ENCODE peak calls at places on chromosomes 12 and 14, in ten cellular contexts. N is spleen; J is CD4-positive, alpha-beta T cell; V is GM13977; F is endothelial cell of umbilical vein; X is cardiac muscle cell; O is fibroblast of the aortic adventitia; W is H1; Q is fibroblast of pulmonary artery; U is heart left ventricle. K is an unnamed sample.

GRCh38 chr12:104352106-104352713 is 48.7 kb downstream of the EID3 start:
- DNase-seq in Q (peak), W (peak), N (no peak), O (peak), U (no peak), V (no peak), F (no peak), X (no peak), J (no peak), K (no peak)

GRCh38 chr12:72511906-72512305 is 239.7 kb downstream of the TRHDE start:
- DNase-seq in W (no peak), J (no peak), N (no peak), Q (peak), X (peak), V (no peak), U (no peak), F (no peak), O (peak), K (no peak)

GRCh38 chr12:6868211-6869048 is 1.1 kb downstream of the TPI1 start:
- DNase-seq in N (no peak), U (peak), W (peak), V (no peak), X (peak), Q (no peak), J (no peak), F (no peak), O (no peak), K (no peak)

GRCh38 chr12:127363392-127363791 is 903.6 kb upstream of the TMEM132C start:
- DNase-seq in O (no peak), Q (no peak), X (no peak), F (no peak), N (no peak), J (no peak), V (no peak), W (peak), U (no peak), K (no peak)

GRCh38 chr12:124734224-124734788 is 129.4 kb downstream of the SCARB1 start:
- DNase-seq in V (no peak), J (no peak), X (no peak), N (no peak), U (peak), O (no peak), Q (no peak), W (peak), F (no peak), K (no peak)

GRCh38 chr14:38184132-38184531 is 23.6 kb upstream of the SSTR1 start:
- DNase-seq in Q (no peak), F (no peak), N (no peak), O (no peak), U (no peak), X (no peak), J (no peak), V (no peak), W (no peak), K (no peak)

GRCh38 chr14:23154876-23155587 is 28.4 kb downstream of the SLC7A8 start:
- DNase-seq in J (no peak), Q (peak), F (peak), W (peak), X (peak), V (no peak), N (no peak), O (peak), U (peak), K (no peak)

GRCh38 chr12:59408431-59408830 is 187.4 kb upstream of the SLC16A7 start:
- DNase-seq in O (peak), Q (no peak), V (no peak), F (no peak), U (no peak), N (no peak), X (no peak), J (no peak), W (no peak), K (no peak)

GRCh38 chr12:116474331-116474730 is 84.8 kb upstream of the MAP1LC3B2 start:
- DNase-seq in N (no peak), W (no peak), F (no peak), U (no peak), O (peak), V (no peak), J (no peak), X (peak), Q (peak), K (no peak)

GRCh38 chr12:67705394-67706370 is 57.1 kb downstream of the DYRK2 start:
- DNase-seq in W (no peak), O (peak), X (peak), N (no peak), U (no peak), Q (peak), F (peak), J (no peak), V (no peak), K (no peak)

GRCh38 chr14:64698899-64699298 is 5.3 kb upstream of the PLEKHG3 start:
- DNase-seq in W (no peak), V (no peak), U (peak), Q (no peak), O (no peak), F (no peak), N (no peak), X (no peak), J (no peak), K (peak)

GRCh38 chr14:22184157-22185025 is 404.6 kb downstream of the DAD1 start:
- DNase-seq in F (peak), U (no peak), V (no peak), X (no peak), J (no peak), N (no peak), W (no peak), Q (no peak), O (no peak), K (no peak)

GRCh38 chr12:53251477-53252348 is 16.4 kb upstream of the ESPL1 start:
- DNase-seq in X (peak), N (peak), U (peak), J (peak), Q (peak), V (peak), W (peak), O (peak), F (peak), K (no peak)

GRCh38 chr12:53255993-53256392 is 12.1 kb upstream of the ESPL1 start:
- DNase-seq in F (no peak), Q (no peak), J (no peak), N (no peak), U (no peak), V (peak), X (no peak), O (no peak), W (no peak), K (no peak)

GRCh38 chr12:53252349-53252916 is 15.7 kb upstream of the ESPL1 start:
- DNase-seq in U (no peak), W (no peak), N (no peak), Q (peak), F (no peak), X (peak), J (no peak), V (no peak), O (peak), K (no peak)

GRCh38 chr12:53253298-53253697 is 14.8 kb upstream of the ESPL1 start:
- DNase-seq in F (no peak), X (no peak), N (no peak), U (no peak), W (no peak), O (no peak), Q (no peak), J (no peak), V (no peak), K (no peak)

DNA sequence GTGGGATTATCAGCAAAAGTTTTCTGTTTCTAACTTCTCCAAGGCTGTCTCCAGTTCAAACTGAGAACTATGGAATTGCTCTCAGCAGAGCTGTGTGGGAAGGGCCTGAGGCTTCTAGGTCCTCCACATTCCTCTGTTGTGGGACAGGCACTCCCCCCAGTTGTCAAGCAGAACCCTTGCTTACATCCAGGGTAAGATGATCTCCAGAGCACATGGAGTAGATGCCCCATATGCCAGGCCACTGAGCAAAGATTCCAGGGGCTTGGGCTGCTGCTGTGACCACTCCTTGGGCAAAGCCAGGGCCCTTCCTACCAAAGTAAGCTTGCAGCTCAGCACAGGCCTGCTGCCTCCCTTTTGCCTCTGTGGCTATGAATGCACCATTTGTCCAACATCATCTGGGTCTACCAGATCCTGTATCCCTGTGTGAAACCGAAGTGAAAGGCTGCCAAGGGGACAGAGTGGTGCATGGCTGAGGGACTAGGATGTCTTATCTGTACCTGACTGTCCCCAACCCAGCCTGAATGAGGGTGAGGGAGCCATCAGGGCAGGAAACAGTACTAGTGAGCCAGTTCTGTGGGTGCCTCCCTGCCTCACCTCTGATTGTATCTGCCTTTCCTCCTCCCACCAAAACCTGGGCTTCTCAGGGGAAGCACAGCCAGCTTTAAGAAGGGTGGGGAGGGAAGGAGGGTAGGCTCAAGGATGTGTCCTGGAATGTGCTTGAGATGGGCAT is 13.1 kb upstream of the ESPL1 start:
- DNase-seq in V (no peak), U (no peak), X (no peak), N (no peak), Q (no peak), W (no peak), J (no peak), F (no peak), O (no peak), K (no peak)
- TF ChIP-seq CTCF in V (no peak), U (no peak), X (no peak), N (no peak), Q (no peak), W (no peak), J (no peak), F (no peak), O (no peak), K (no peak)

DNA sequence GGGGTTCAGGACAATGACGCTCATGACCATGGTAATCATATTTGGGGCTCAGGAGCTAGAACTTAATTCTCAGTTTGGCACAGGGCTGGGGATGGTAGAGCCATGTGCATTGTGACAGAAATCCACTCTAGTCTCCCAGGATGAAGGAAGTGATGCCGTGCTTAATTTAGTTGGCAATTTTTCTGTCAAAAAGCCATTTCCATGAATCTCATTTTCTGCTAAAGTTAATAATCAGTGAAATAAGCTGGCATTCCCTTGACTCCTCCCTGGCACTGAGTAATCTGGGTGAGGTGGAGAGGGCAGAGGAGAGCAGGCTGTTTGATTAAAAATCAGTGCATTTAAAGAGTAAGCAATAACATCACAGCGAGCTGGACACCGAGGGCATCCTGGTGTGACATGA is 45.0 kb upstream of the GPR68 start:
- DNase-seq in X (no peak), W (no peak), F (no peak), N (no peak), J (no peak), O (no peak), U (no peak), Q (no peak), V (no peak), K (no peak)
- TF ChIP-seq CTCF in X (no peak), W (no peak), F (no peak), N (no peak), J (no peak), O (no peak), U (no peak), Q (no peak), V (no peak), K (no peak)

GRCh38 chr14:103123634-103124500 is 606 bp downstream of the TNFAIP2 start:
- DNase-seq in F (peak), V (no peak), W (peak), N (peak), X (peak), Q (peak), O (peak), J (no peak), U (peak), K (no peak)
- TF ChIP-seq CTCF in F (peak), V (peak), W (no peak), N (no peak), X (peak), Q (peak), O (peak), J (no peak), U (peak), K (peak)

GRCh38 chr14:70188608-70189540 is at the start of gene SLC8A3:
- DNase-seq in F (peak), O (peak), X (peak), J (no peak), Q (peak), V (peak), W (peak), N (peak), U (no peak), K (no peak)
- TF ChIP-seq CTCF in F (no peak), O (no peak), X (no peak), J (no peak), Q (no peak), V (peak), W (no peak), N (no peak), U (no peak), K (no peak)

K was measured in RWPE2.